ENCODE peak calls at places on chromosome 19, in five cellular contexts. Y, W, N, L and F are unnamed samples.

GRCh38 chr19:17749912-17750317 is 1.4 kb upstream of the FCHO1 start:
- DNase-seq in Y (no peak), L (peak), N (no peak), W (no peak), F (no peak)

GRCh38 chr19:31668916-31669315 is 319.7 kb upstream of the TSHZ3 start:
- DNase-seq in W (no peak), N (no peak), L (no peak), Y (no peak), F (no peak)

GRCh38 chr19:48630289-48631036 is 6.7 kb downstream of the DBP start:
- DNase-seq in N (no peak), L (peak), Y (no peak), W (no peak), F (no peak)

GRCh38 chr19:31355330-31356289 is 6.4 kb upstream of the TSHZ3 start:
- DNase-seq in L (no peak), W (no peak), N (no peak), Y (no peak), F (no peak)

GRCh38 chr19:55598034-55598433 is 1.3 kb downstream of the FIZ1 start:
- DNase-seq in W (no peak), L (no peak), Y (no peak), N (no peak), F (no peak)

GRCh38 chr19:33507021-33507956 is 14.3 kb downstream of the PEPD start:
- DNase-seq in N (no peak), W (no peak), L (no peak), Y (no peak), F (no peak)

GRCh38 chr19:46347572-46347883 is 641 bp downstream of the PPP5C start:
- DNase-seq in W (no peak), L (no peak), N (no peak), Y (no peak), F (no peak)

GRCh38 chr19:22832031-22832762 is at the start of gene ZNF723:
- DNase-seq in L (no peak), N (no peak), W (no peak), Y (peak), F (no peak)

GRCh38 chr19:2394669-2395292 is 32.6 kb downstream of the TIMM13 start:
- DNase-seq in L (no peak), W (no peak), N (no peak), Y (no peak), F (no peak)

GRCh38 chr19:19192910-19193423 is 909 bp downstream of the RFXANK start:
- DNase-seq in L (no peak), Y (no peak), N (no peak), W (no peak), F (peak)

GRCh38 chr19:33402421-33403220 is 29.1 kb downstream of the CEBPG start:
- DNase-seq in Y (no peak), L (no peak), N (no peak), W (peak), F (peak)

GRCh38 chr19:48609571-48610108 is 3.1 kb downstream of the SPACA4 start:
- DNase-seq in N (no peak), Y (no peak), L (no peak), W (no peak), F (no peak)

GRCh38 chr19:19436137-19436691 is 30.7 kb downstream of the GATAD2A start:
- DNase-seq in L (no peak), Y (no peak), N (no peak), W (no peak), F (no peak)

GRCh38 chr19:27966390-27966816 is 1246.5 kb downstream of the UQCRFS1 start:
- DNase-seq in N (no peak), W (no peak), Y (no peak), L (peak), F (no peak)

GRCh38 chr19:23804676-23805075 is 46.0 kb upstream of the ZNF681 start:
- DNase-seq in L (no peak), N (no peak), W (no peak), Y (no peak), F (no peak)

GRCh38 chr19:53037101-53038097 is 7.1 kb upstream of the ERVV-2 start:
- DNase-seq in Y (no peak), N (no peak), W (no peak), L (peak), F (peak)

GRCh38 chr19:27776524-27776923 is 1436.4 kb downstream of the UQCRFS1 start:
- DNase-seq in N (no peak), W (no peak), Y (no peak), L (peak), F (no peak)